ENCODE peak calls at places on chromosome 15, in seven cellular contexts. One of them, this sample, is unnamed.

GRCh38 chr15:25773248-25773647 is 89.9 kb downstream of the ATP10A start:
- DNase-seq in PC-3: no peak
- DNase-seq in GM23248: no peak
- DNase-seq in A549: no peak
- DNase-seq in OCI-LY7: no peak
- DNase-seq in K562: no peak
- DNase-seq in MM.1S: no peak
- DNase-seq in this sample: no peak

GRCh38 chr15:59388670-59389069 is 16.0 kb upstream of the MYO1E start:
- DNase-seq in PC-3: peak; percentile 43
- DNase-seq in GM23248: peak; percentile 71
- DNase-seq in A549: peak; percentile 71
- DNase-seq in OCI-LY7: no peak
- DNase-seq in K562: no peak
- DNase-seq in MM.1S: no peak
- DNase-seq in this sample: peak; percentile 74

GRCh38 chr15:70793694-70794093 is 30.3 kb upstream of the UACA start:
- DNase-seq in PC-3: no peak
- DNase-seq in GM23248: no peak
- DNase-seq in A549: no peak
- DNase-seq in OCI-LY7: no peak
- DNase-seq in K562: no peak
- DNase-seq in MM.1S: no peak
- DNase-seq in this sample: no peak

GRCh38 chr15:57283774-57284508 is 92.4 kb upstream of the CGNL1 start:
- DNase-seq in PC-3: no peak
- DNase-seq in GM23248: peak; percentile 37
- DNase-seq in A549: no peak
- DNase-seq in OCI-LY7: peak; percentile 18
- DNase-seq in K562: no peak
- DNase-seq in MM.1S: no peak
- DNase-seq in this sample: no peak

GRCh38 chr15:45254405-45255293 is 2.6 kb downstream of the SLC28A2 start:
- DNase-seq in PC-3: peak; percentile 79
- DNase-seq in GM23248: peak; percentile 50
- DNase-seq in A549: no peak
- DNase-seq in OCI-LY7: no peak
- DNase-seq in K562: no peak
- DNase-seq in MM.1S: no peak
- DNase-seq in this sample: peak; percentile 65

GRCh38 chr15:58987501-58988010 is at the start of gene RNF111:
- DNase-seq in PC-3: peak; percentile 91
- DNase-seq in GM23248: peak; percentile 98
- DNase-seq in A549: peak; percentile 98
- DNase-seq in OCI-LY7: peak; percentile 97
- DNase-seq in K562: peak; percentile 84
- DNase-seq in MM.1S: peak; percentile 98
- DNase-seq in this sample: peak; percentile 99

GRCh38 chr15:78317145-78317836 is 17.9 kb upstream of the SKIC8 start:
- DNase-seq in PC-3: peak; percentile 52
- DNase-seq in GM23248: peak; percentile 27
- DNase-seq in A549: no peak
- DNase-seq in OCI-LY7: peak; percentile 10
- DNase-seq in K562: peak; percentile 60
- DNase-seq in MM.1S: no peak
- DNase-seq in this sample: no peak

GRCh38 chr15:79372428-79372827 is 59.7 kb upstream of the MINAR1 start:
- DNase-seq in PC-3: no peak
- DNase-seq in GM23248: no peak
- DNase-seq in A549: no peak
- DNase-seq in OCI-LY7: no peak
- DNase-seq in K562: no peak
- DNase-seq in MM.1S: no peak
- DNase-seq in this sample: peak; percentile 69

GRCh38 chr15:25435474-25436243 is 3.2 kb downstream of the UBE3A start:
- DNase-seq in PC-3: no peak
- DNase-seq in GM23248: peak; percentile 16
- DNase-seq in A549: no peak
- DNase-seq in OCI-LY7: no peak
- DNase-seq in K562: no peak
- DNase-seq in MM.1S: no peak
- DNase-seq in this sample: peak; percentile 41

GRCh38 chr15:100114526-100114925 is 227.2 kb downstream of the ADAMTS17 start:
- DNase-seq in PC-3: no peak
- DNase-seq in GM23248: no peak
- DNase-seq in A549: no peak
- DNase-seq in OCI-LY7: no peak
- DNase-seq in K562: no peak
- DNase-seq in MM.1S: no peak
- DNase-seq in this sample: peak; percentile 54

GRCh38 chr15:79018960-79019359 is 71.6 kb downstream of the RASGRF1 start:
- DNase-seq in PC-3: no peak
- DNase-seq in GM23248: no peak
- DNase-seq in A549: no peak
- DNase-seq in OCI-LY7: no peak
- DNase-seq in K562: no peak
- DNase-seq in MM.1S: no peak
- DNase-seq in this sample: no peak

GRCh38 chr15:29747837-29748417 is 74.3 kb downstream of the TJP1 start:
- DNase-seq in PC-3: peak; percentile 64
- DNase-seq in GM23248: peak; percentile 39
- DNase-seq in A549: no peak
- DNase-seq in OCI-LY7: peak; percentile 11
- DNase-seq in K562: no peak
- DNase-seq in MM.1S: peak; percentile 41
- DNase-seq in this sample: no peak

GRCh38 chr15:61086001-61086400 is 143.1 kb downstream of the RORA start:
- DNase-seq in PC-3: no peak
- DNase-seq in GM23248: no peak
- DNase-seq in A549: no peak
- DNase-seq in OCI-LY7: no peak
- DNase-seq in K562: no peak
- DNase-seq in MM.1S: no peak
- DNase-seq in this sample: no peak

GRCh38 chr15:50819344-50819743 is 53.8 kb upstream of the SPPL2A start:
- DNase-seq in PC-3: no peak
- DNase-seq in GM23248: peak; percentile 16
- DNase-seq in A549: no peak
- DNase-seq in OCI-LY7: no peak
- DNase-seq in K562: no peak
- DNase-seq in MM.1S: no peak
- DNase-seq in this sample: peak; percentile 11

GRCh38 chr15:68285243-68285980 is 7.9 kb downstream of the FEM1B start:
- DNase-seq in PC-3: no peak
- DNase-seq in GM23248: peak; percentile 40
- DNase-seq in A549: no peak
- DNase-seq in OCI-LY7: no peak
- DNase-seq in K562: no peak
- DNase-seq in MM.1S: peak; percentile 63
- DNase-seq in this sample: no peak

GRCh38 chr15:76061700-76062099 is 1.9 kb downstream of the TMEM266 start:
- DNase-seq in PC-3: no peak
- DNase-seq in GM23248: no peak
- DNase-seq in A549: no peak
- DNase-seq in OCI-LY7: no peak
- DNase-seq in K562: no peak
- DNase-seq in MM.1S: no peak
- DNase-seq in this sample: no peak

GRCh38 chr15:64187396-64188191 is 24.8 kb upstream of the PPIB start:
- DNase-seq in PC-3: peak; percentile 4
- DNase-seq in GM23248: peak; percentile 36
- DNase-seq in A549: no peak
- DNase-seq in OCI-LY7: no peak
- DNase-seq in K562: no peak
- DNase-seq in MM.1S: no peak
- DNase-seq in this sample: no peak

GRCh38 chr15:40823572-40824343 is 4.8 kb downstream of the PPP1R14D start:
- DNase-seq in PC-3: peak; percentile 96
- DNase-seq in GM23248: no peak
- DNase-seq in A549: no peak
- DNase-seq in OCI-LY7: no peak
- DNase-seq in K562: no peak
- DNase-seq in MM.1S: no peak
- DNase-seq in this sample: no peak

GRCh38 chr15:73650387-73651126 is 17.4 kb upstream of the NPTN start:
- DNase-seq in PC-3: no peak
- DNase-seq in GM23248: peak; percentile 84
- DNase-seq in A549: no peak
- DNase-seq in OCI-LY7: no peak
- DNase-seq in K562: no peak
- DNase-seq in MM.1S: peak; percentile 7
- DNase-seq in this sample: peak; percentile 47

GRCh38 chr15:29622637-29623036 is 199.6 kb downstream of the TJP1 start:
- DNase-seq in PC-3: no peak
- DNase-seq in GM23248: no peak
- DNase-seq in A549: no peak
- DNase-seq in OCI-LY7: no peak
- DNase-seq in K562: no peak
- DNase-seq in MM.1S: no peak
- DNase-seq in this sample: no peak

GRCh38 chr15:29074045-29074444 is 188.3 kb downstream of the APBA2 start:
- DNase-seq in PC-3: peak; percentile 71
- DNase-seq in GM23248: no peak
- DNase-seq in A549: no peak
- DNase-seq in OCI-LY7: no peak
- DNase-seq in K562: no peak
- DNase-seq in MM.1S: no peak
- DNase-seq in this sample: peak; percentile 34

GRCh38 chr15:66394912-66395311 is 8.2 kb downstream of the MAP2K1 start:
- DNase-seq in PC-3: no peak
- DNase-seq in GM23248: no peak
- DNase-seq in A549: no peak
- DNase-seq in OCI-LY7: no peak
- DNase-seq in K562: no peak
- DNase-seq in MM.1S: no peak
- DNase-seq in this sample: no peak

GRCh38 chr15:80160570-80161156 is 7.9 kb downstream of the FAH start:
- DNase-seq in PC-3: peak; percentile 86
- DNase-seq in GM23248: peak; percentile 98
- DNase-seq in A549: no peak
- DNase-seq in OCI-LY7: peak; percentile 75
- DNase-seq in K562: peak; percentile 34
- DNase-seq in MM.1S: peak; percentile 87
- DNase-seq in this sample: peak; percentile 93

GRCh38 chr15:27358751-27359434 is 387.9 kb downstream of the GABRG3 start:
- DNase-seq in PC-3: peak; percentile 6
- DNase-seq in GM23248: peak; percentile 27
- DNase-seq in A549: no peak
- DNase-seq in OCI-LY7: no peak
- DNase-seq in K562: peak; percentile 54
- DNase-seq in MM.1S: peak; percentile 29
- DNase-seq in this sample: peak; percentile 19

GRCh38 chr15:29988689-29989088 is 94.1 kb upstream of the GOLGA8J start:
- DNase-seq in PC-3: no peak
- DNase-seq in GM23248: peak; percentile 23
- DNase-seq in A549: no peak
- DNase-seq in OCI-LY7: no peak
- DNase-seq in K562: no peak
- DNase-seq in MM.1S: no peak
- DNase-seq in this sample: peak; percentile 20

GRCh38 chr15:92963794-92964193 is 63.7 kb downstream of the CHD2 start:
- DNase-seq in PC-3: no peak
- DNase-seq in GM23248: no peak
- DNase-seq in A549: no peak
- DNase-seq in OCI-LY7: no peak
- DNase-seq in K562: no peak
- DNase-seq in MM.1S: no peak
- DNase-seq in this sample: no peak
- H3K4me2 ChIP-seq in PC-3: no peak overlapping the region
- H3K4me2 ChIP-seq in GM23248: no peak overlapping the region
- H3K4me2 ChIP-seq in A549: no peak overlapping the region
- H3K4me2 ChIP-seq in OCI-LY7: no peak overlapping the region
- H3K4me2 ChIP-seq in K562: no peak overlapping the region
- H3K4me2 ChIP-seq in MM.1S: no peak overlapping the region
- H3K4me2 ChIP-seq in this sample: no peak overlapping the region

GRCh38 chr15:101157721-101158120 is 94.1 kb downstream of the CHSY1 start:
- DNase-seq in PC-3: no peak
- DNase-seq in GM23248: no peak
- DNase-seq in A549: no peak
- DNase-seq in OCI-LY7: no peak
- DNase-seq in K562: no peak
- DNase-seq in MM.1S: no peak
- DNase-seq in this sample: no peak

GRCh38 chr15:101156509-101157159 is 95.2 kb downstream of the CHSY1 start:
- DNase-seq in PC-3: no peak
- DNase-seq in GM23248: no peak
- DNase-seq in A549: no peak
- DNase-seq in OCI-LY7: peak; percentile 79
- DNase-seq in K562: no peak
- DNase-seq in MM.1S: no peak
- DNase-seq in this sample: peak; percentile 55

GRCh38 chr15:101158166-101159095 is 93.4 kb downstream of the CHSY1 start:
- DNase-seq in PC-3: no peak
- DNase-seq in GM23248: no peak
- DNase-seq in A549: no peak
- DNase-seq in OCI-LY7: no peak
- DNase-seq in K562: no peak
- DNase-seq in MM.1S: no peak
- DNase-seq in this sample: no peak

GRCh38 chr15:101153801-101154656 is 97.8 kb downstream of the CHSY1 start:
- DNase-seq in PC-3: no peak
- DNase-seq in GM23248: no peak
- DNase-seq in A549: no peak
- DNase-seq in OCI-LY7: no peak
- DNase-seq in K562: no peak
- DNase-seq in MM.1S: no peak
- DNase-seq in this sample: no peak

GRCh38 chr15:101156061-101156460 is 95.8 kb downstream of the CHSY1 start:
- DNase-seq in PC-3: no peak
- DNase-seq in GM23248: no peak
- DNase-seq in A549: no peak
- DNase-seq in OCI-LY7: no peak
- DNase-seq in K562: no peak
- DNase-seq in MM.1S: no peak
- DNase-seq in this sample: no peak
- H3K4me2 ChIP-seq in PC-3: no peak overlapping the region
- H3K4me2 ChIP-seq in GM23248: no peak overlapping the region
- H3K4me2 ChIP-seq in A549: no peak overlapping the region
- H3K4me2 ChIP-seq in OCI-LY7: peak overlapping the region; percentile 45
- H3K4me2 ChIP-seq in K562: no peak overlapping the region
- H3K4me2 ChIP-seq in MM.1S: no peak overlapping the region
- H3K4me2 ChIP-seq in this sample: no peak overlapping the region

DNA sequence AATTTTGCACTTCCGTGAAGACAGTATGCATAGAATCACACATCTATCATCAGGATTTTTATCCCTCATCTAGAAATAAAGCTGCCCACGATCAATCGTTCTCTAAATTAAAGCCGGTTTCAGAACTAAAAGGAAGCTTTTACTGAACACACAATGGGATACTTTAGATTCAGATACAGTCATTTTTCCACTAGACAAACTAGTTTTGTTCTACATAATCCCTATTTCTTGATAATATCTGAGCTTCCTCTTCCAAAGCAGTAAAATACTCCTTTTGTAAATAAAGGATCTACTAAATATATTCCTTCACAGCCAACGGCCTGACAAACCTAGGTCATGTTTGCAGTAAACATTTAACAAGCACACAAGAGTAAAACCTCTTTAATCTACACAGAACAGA is 2.0 kb upstream of the GANC start:
- DNase-seq in PC-3: peak; percentile 64
- DNase-seq in GM23248: peak; percentile 5
- DNase-seq in A549: no peak
- DNase-seq in OCI-LY7: no peak
- DNase-seq in K562: no peak
- DNase-seq in MM.1S: no peak
- DNase-seq in this sample: no peak
- H3K4me2 ChIP-seq in PC-3: peak overlapping the region; percentile 96
- H3K4me2 ChIP-seq in GM23248: peak overlapping the region; percentile 99
- H3K4me2 ChIP-seq in A549: peak overlapping the region; percentile 97
- H3K4me2 ChIP-seq in OCI-LY7: peak overlapping the region; percentile 54
- H3K4me2 ChIP-seq in K562: peak overlapping the region; percentile 28
- H3K4me2 ChIP-seq in MM.1S: no peak overlapping the region
- H3K4me2 ChIP-seq in this sample: peak overlapping the region; percentile 83

GRCh38 chr15:62844564-62845235 is 197.8 kb upstream of the TPM1 start:
- DNase-seq in PC-3: no peak
- DNase-seq in GM23248: no peak
- DNase-seq in A549: no peak
- DNase-seq in OCI-LY7: no peak
- DNase-seq in K562: no peak
- DNase-seq in MM.1S: no peak
- DNase-seq in this sample: no peak
- H3K4me2 ChIP-seq in PC-3: no peak overlapping the region
- H3K4me2 ChIP-seq in GM23248: no peak overlapping the region
- H3K4me2 ChIP-seq in A549: no peak overlapping the region
- H3K4me2 ChIP-seq in OCI-LY7: no peak overlapping the region
- H3K4me2 ChIP-seq in K562: no peak overlapping the region
- H3K4me2 ChIP-seq in MM.1S: no peak overlapping the region
- H3K4me2 ChIP-seq in this sample: no peak overlapping the region